ENCODE peak calls at places on chromosomes 11 and 22, in eight cellular contexts. Y, I, X, C, Z, Q, T and O are unnamed samples.

GRCh38 chr11:77073328-77074001 is 6.7 kb downstream of the CAPN5 start:
- DNase-seq in Y (peak), I (peak), Z (peak), C (peak), X (no peak), T (peak), Q (peak), O (no peak)

GRCh38 chr11:3073029-3073435 is 15.8 kb upstream of the CARS1 start:
- DNase-seq in Y (no peak), I (no peak), T (peak), Z (no peak), Q (peak), X (no peak), C (no peak), O (no peak)

GRCh38 chr22:31173386-31174145 is 13.6 kb downstream of the RNF185 start:
- DNase-seq in Z (peak), T (peak), C (no peak), X (no peak), Q (peak), Y (no peak), I (no peak), O (no peak)

GRCh38 chr11:47691979-47692378 is 23.2 kb downstream of the AGBL2 start:
- DNase-seq in I (no peak), C (no peak), Z (no peak), Q (no peak), T (no peak), X (no peak), Y (no peak), O (no peak)

GRCh38 chr11:2586091-2586792 is 113.6 kb downstream of the KCNQ1OT1 start:
- DNase-seq in Y (peak), Q (no peak), T (no peak), I (peak), X (no peak), Z (no peak), C (peak), O (no peak)

GRCh38 chr22:49164773-49165320 is 662.8 kb downstream of the BRD1 start:
- DNase-seq in Q (no peak), I (no peak), C (no peak), T (no peak), X (no peak), Z (no peak), Y (no peak), O (no peak)

GRCh38 chr11:22337571-22338464 is at the start of gene SLC17A6:
- DNase-seq in T (peak), I (no peak), X (no peak), Z (no peak), Q (peak), C (no peak), Y (no peak), O (no peak)

GRCh38 chr11:65640483-65641207 is 2.7 kb downstream of the SIPA1 start:
- DNase-seq in Z (no peak), T (no peak), I (no peak), Y (peak), C (peak), X (peak), Q (no peak), O (no peak)

GRCh38 chr11:118623291-118623655 is 15.9 kb downstream of the PHLDB1 start:
- DNase-seq in T (peak), C (no peak), Y (peak), Z (no peak), I (no peak), X (no peak), Q (peak), O (no peak)

GRCh38 chr11:132538642-132539041 is 993.7 kb downstream of the OPCML start:
- DNase-seq in Z (no peak), Q (no peak), Y (no peak), X (no peak), T (no peak), C (no peak), I (no peak), O (no peak)

GRCh38 chr22:47165338-47165931 is 403.0 kb downstream of the TBC1D22A start:
- DNase-seq in I (peak), Z (no peak), C (no peak), X (no peak), Y (peak), Q (no peak), T (no peak), O (no peak)

GRCh38 chr11:65378208-65378927 is 4.1 kb downstream of the SLC25A45 start:
- DNase-seq in T (no peak), Q (no peak), Z (no peak), C (no peak), X (no peak), I (no peak), Y (no peak), O (no peak)

GRCh38 chr22:46047841-46048595 is 71.1 kb upstream of the WNT7B start:
- DNase-seq in C (no peak), I (no peak), Y (peak), Z (no peak), X (no peak), Q (no peak), T (no peak), O (no peak)

GRCh38 chr11:22244986-22245592 is 52.2 kb downstream of the ANO5 start:
- DNase-seq in T (peak), C (peak), Y (no peak), Z (peak), X (no peak), Q (peak), I (peak), O (no peak)

GRCh38 chr11:3058753-3059664 is 1.8 kb upstream of the CARS1 start:
- DNase-seq in C (peak), X (no peak), Z (peak), I (no peak), T (peak), Y (peak), Q (peak), O (no peak)

GRCh38 chr11:66146940-66147339 is 76.9 kb downstream of the PACS1 start:
- DNase-seq in I (no peak), C (no peak), T (no peak), Z (no peak), Q (no peak), Y (no peak), X (no peak), O (no peak)

GRCh38 chr11:79052539-79052938 is 388.3 kb downstream of the TENM4 start:
- DNase-seq in I (no peak), X (no peak), Z (no peak), C (no peak), Q (no peak), Y (no peak), T (no peak), O (no peak)

GRCh38 chr22:49779853-49780271 is 47.8 kb downstream of the BRD1 start:
- DNase-seq in C (peak), Q (no peak), I (no peak), T (no peak), Y (peak), Z (no peak), X (no peak), O (no peak)

GRCh38 chr11:87819141-87819540 is 356.1 kb downstream of the RAB38 start:
- DNase-seq in Y (no peak), X (no peak), Z (no peak), C (no peak), T (peak), Q (peak), I (no peak), O (no peak)

GRCh38 chr22:22348127-22348814 is 103.7 kb downstream of the VPREB1 start:
- DNase-seq in Q (no peak), I (no peak), X (no peak), Z (no peak), Y (no peak), T (peak), C (no peak), O (no peak)

GRCh38 chr11:65355013-65355775 is 643 bp downstream of the TIGD3 start:
- DNase-seq in Y (peak), Z (no peak), C (no peak), Q (no peak), I (peak), T (peak), X (peak), O (peak)

GRCh38 chr11:124761301-124762021 is 629 bp downstream of the ESAM start:
- DNase-seq in Q (no peak), Z (no peak), C (peak), T (no peak), I (peak), X (no peak), Y (no peak), O (no peak)

GRCh38 chr11:19673924-19674390 is 38.7 kb upstream of the NAV2 start:
- DNase-seq in Q (peak), Y (peak), I (peak), X (no peak), C (peak), Z (no peak), T (no peak), O (no peak)

GRCh38 chr22:49299821-49300231 is 527.8 kb downstream of the BRD1 start:
- DNase-seq in Z (no peak), X (no peak), C (no peak), Y (no peak), Q (no peak), T (no peak), I (no peak), O (no peak)

GRCh38 chr11:104005234-104005855 is 31.1 kb upstream of the DDI1 start:
- DNase-seq in C (no peak), I (no peak), Y (no peak), X (no peak), T (no peak), Z (no peak), Q (peak), O (no peak)

GRCh38 chr11:118438314-118438931 is 2.1 kb downstream of the KMT2A start:
- DNase-seq in T (peak), Z (peak), X (peak), I (peak), C (peak), Q (peak), Y (no peak), O (peak)

GRCh38 chr11:120241277-120241676 is 1.3 kb downstream of the POU2F3 start:
- DNase-seq in T (no peak), X (no peak), Y (no peak), Q (no peak), Z (no peak), I (no peak), C (no peak), O (no peak)

GRCh38 chr11:66464916-66465315 is 1.8 kb upstream of the PELI3 start:
- DNase-seq in I (no peak), Z (no peak), X (no peak), Y (no peak), C (no peak), Q (no peak), T (no peak), O (no peak)

GRCh38 chr11:92556435-92556834 is 331.8 kb downstream of the FAT3 start:
- DNase-seq in X (no peak), I (no peak), T (peak), Z (no peak), C (no peak), Y (no peak), Q (peak), O (no peak)

GRCh38 chr11:66696186-66696585 is 18.5 kb upstream of the RBM4B start:
- DNase-seq in C (no peak), Q (no peak), I (no peak), X (no peak), Y (peak), T (no peak), Z (no peak), O (no peak)

GRCh38 chr22:30680998-30681770 is 13.5 kb upstream of the OSBP2 start:
- DNase-seq in Q (peak), C (no peak), I (no peak), Z (no peak), T (no peak), X (no peak), Y (no peak), O (no peak)

GRCh38 chr11:96198466-96198808 is 144.6 kb downstream of the MAML2 start:
- DNase-seq in Y (no peak), T (no peak), Z (no peak), I (no peak), X (no peak), C (no peak), Q (no peak), O (no peak)

GRCh38 chr11:116499396-116500001 is 273.3 kb downstream of the BUD13 start:
- DNase-seq in T (peak), C (peak), Q (peak), I (peak), Z (no peak), X (no peak), Y (no peak), O (no peak)

GRCh38 chr11:134464981-134465730 is 53.1 kb upstream of the B3GAT1 start:
- DNase-seq in X (no peak), C (no peak), I (no peak), T (no peak), Z (no peak), Q (no peak), Y (no peak), O (no peak)

GRCh38 chr11:131877246-131877645 is 506.8 kb downstream of the NTM start:
- DNase-seq in Z (no peak), X (no peak), T (no peak), C (no peak), Q (no peak), I (no peak), Y (no peak), O (no peak)

GRCh38 chr11:27217948-27218410 is 145.0 kb downstream of the CCDC34 start:
- DNase-seq in X (no peak), Q (peak), Z (no peak), T (peak), I (no peak), Y (no peak), C (no peak), O (no peak)

GRCh38 chr11:64561984-64562722 is 28.9 kb upstream of the SLC22A12 start:
- DNase-seq in C (no peak), X (no peak), I (no peak), Z (no peak), Q (no peak), Y (peak), T (no peak), O (no peak)

GRCh38 chr22:19591568-19591967 is 67.4 kb upstream of the CLDN5 start:
- DNase-seq in T (no peak), X (no peak), I (no peak), C (no peak), Y (no peak), Z (no peak), Q (no peak), O (no peak)

GRCh38 chr22:19593991-19594569 is 69.9 kb upstream of the CLDN5 start:
- DNase-seq in T (no peak), I (no peak), C (no peak), Q (no peak), Z (no peak), X (no peak), Y (no peak), O (no peak)

GRCh38 chr22:19590696-19591095 is 66.5 kb upstream of the CLDN5 start:
- DNase-seq in Y (peak), Z (no peak), I (no peak), T (no peak), Q (no peak), C (no peak), X (no peak), O (no peak)

GRCh38 chr22:19595532-19595931 is 71.3 kb upstream of the CLDN5 start:
- DNase-seq in C (no peak), Q (no peak), I (no peak), X (no peak), T (no peak), Z (no peak), Y (no peak), O (no peak)

DNA sequence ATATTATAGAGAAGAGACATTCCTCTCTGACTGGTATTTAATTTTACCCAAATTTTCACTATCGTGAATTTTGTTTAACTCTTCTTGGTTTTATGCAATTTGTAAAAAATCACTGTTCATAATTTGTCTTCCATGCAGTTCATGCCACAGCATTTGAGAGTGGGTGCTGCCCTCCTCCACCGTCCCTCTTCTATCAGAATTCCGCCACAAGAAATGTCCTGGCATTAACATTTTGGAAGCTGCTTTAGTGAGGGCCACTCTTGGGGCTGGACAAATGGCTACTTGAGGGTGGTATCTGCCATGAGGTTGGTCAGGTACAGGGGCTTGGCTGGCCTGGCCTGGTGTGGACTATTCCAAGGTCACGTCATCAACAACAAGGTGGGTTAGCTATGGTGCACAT is 68.3 kb upstream of the CLDN5 start:
- DNase-seq in C (no peak), Z (no peak), Q (no peak), I (no peak), Y (peak), T (no peak), X (no peak), O (no peak)
- TF ChIP-seq CTCF in C (no peak), Z (no peak), Q (no peak), I (no peak), Y (no peak), T (no peak), X (no peak), O (no peak)

DNA sequence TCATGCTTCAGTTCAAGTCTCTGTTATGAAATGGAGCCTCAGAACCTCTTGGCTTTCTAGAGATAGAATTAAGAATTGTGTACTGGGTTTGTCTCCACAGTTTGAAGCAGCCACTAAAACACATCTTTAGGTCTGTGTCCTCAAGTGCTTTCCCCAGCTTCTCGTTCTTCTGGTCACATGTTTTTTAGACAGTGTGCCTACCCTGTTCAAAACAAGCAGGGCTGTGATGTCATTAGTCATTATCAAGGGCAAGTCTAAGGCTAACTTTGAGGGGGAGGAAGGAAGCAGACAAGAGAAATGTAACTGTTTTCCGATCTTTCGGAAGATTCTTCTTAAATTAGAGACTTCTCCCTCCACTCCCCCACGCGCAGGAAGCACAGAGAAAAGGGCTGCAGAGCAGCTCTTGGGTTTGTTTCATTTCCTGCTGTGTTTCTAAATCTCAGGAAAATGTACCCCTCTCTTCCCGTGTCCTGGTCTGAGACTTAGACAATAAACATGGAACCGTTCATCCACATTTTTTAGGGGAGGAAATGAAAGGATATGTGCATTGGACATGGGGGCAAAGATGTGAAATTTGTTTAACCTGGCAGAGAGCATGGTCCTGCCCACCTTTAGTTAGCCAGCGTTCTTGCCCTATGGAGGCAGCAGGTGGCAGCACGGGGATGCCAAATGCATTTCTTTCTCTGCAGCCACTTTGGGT is 3.1 kb downstream of the AKIP1 start:
- DNase-seq in T (peak), Y (no peak), C (no peak), I (no peak), X (no peak), Z (no peak), Q (peak), O (peak)
- TF ChIP-seq CTCF in T (peak), Y (peak), C (peak), I (peak), X (peak), Z (peak), Q (peak), O (peak)

GRCh38 chr11:61297341-61297740 is 2.2 kb upstream of the VWCE start:
- DNase-seq in Y (no peak), I (no peak), Z (no peak), X (no peak), Q (no peak), C (no peak), T (no peak), O (no peak)

GRCh38 chr11:61295596-61295926 is 445 bp upstream of the VWCE start:
- DNase-seq in C (no peak), Y (no peak), Z (no peak), Q (no peak), X (no peak), I (peak), T (no peak), O (no peak)

GRCh38 chr11:61294717-61295595 is at the start of gene VWCE:
- DNase-seq in X (peak), I (peak), C (peak), T (peak), Z (no peak), Y (peak), Q (peak), O (peak)

GRCh38 chr11:61290905-61291690 is 4.0 kb downstream of the VWCE start:
- DNase-seq in T (no peak), I (no peak), Y (no peak), Q (no peak), C (no peak), X (no peak), Z (no peak), O (no peak)

GRCh38 chr11:61293869-61294716 is 1.0 kb downstream of the VWCE start:
- DNase-seq in X (peak), Z (no peak), C (peak), Y (peak), T (peak), Q (peak), I (peak), O (no peak)
- TF ChIP-seq CTCF in X (no peak), Z (no peak), C (no peak), Y (no peak), T (peak), Q (no peak), I (no peak), O (no peak)

GRCh38 chr11:924406-925157 is 1.1 kb upstream of the AP2A2 start:
- DNase-seq in Y (peak), I (no peak), C (peak), T (no peak), Q (no peak), Z (no peak), X (no peak), O (no peak)
- TF ChIP-seq CTCF in Y (no peak), I (no peak), C (no peak), T (no peak), Q (no peak), Z (no peak), X (no peak), O (no peak)

DNA sequence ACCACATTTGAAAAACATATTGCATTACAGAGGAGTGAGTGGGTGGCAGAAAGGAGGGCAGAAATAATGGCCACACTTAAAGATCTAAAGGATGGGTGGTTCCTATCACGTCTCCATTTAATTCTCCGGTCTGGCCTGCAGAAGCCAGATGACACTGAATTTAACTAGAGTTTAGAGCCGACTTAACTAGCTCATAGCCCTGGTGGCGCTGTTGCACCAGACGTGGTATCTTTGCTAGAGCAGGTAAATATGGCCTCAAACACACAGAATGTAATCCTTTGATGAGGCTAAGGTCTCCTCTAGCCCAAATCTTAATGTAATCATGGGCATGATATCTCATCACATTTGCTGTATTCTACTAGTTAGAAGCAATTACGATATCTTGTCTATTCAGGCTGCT is 51.5 kb upstream of the GAL start:
- DNase-seq in X (no peak), T (peak), I (no peak), Y (no peak), C (no peak), Z (peak), Q (peak), O (peak)
- TF ChIP-seq CTCF in X (no peak), T (peak), I (peak), Y (peak), C (no peak), Z (peak), Q (peak), O (peak)

GRCh38 chr22:42680648-42681047 is 31.5 kb upstream of the CYB5R3 start:
- DNase-seq in T (peak), I (no peak), Q (peak), C (peak), Y (no peak), Z (peak), X (no peak), O (no peak)
- TF ChIP-seq CTCF in T (no peak), I (no peak), Q (no peak), C (no peak), Y (no peak), Z (no peak), X (no peak), O (no peak)

GRCh38 chr22:21104126-21104691 is 58.5 kb downstream of the LRRC74B start:
- DNase-seq in I (no peak), Q (no peak), Z (no peak), T (no peak), X (no peak), C (no peak), Y (no peak), O (no peak)
- TF ChIP-seq CTCF in I (no peak), Q (no peak), Z (peak), T (no peak), X (no peak), C (no peak), Y (no peak), O (no peak)